ENCODE peak calls at places on chromosomes 6 and 20, in eight cellular contexts. One of them, this sample, is unnamed.
A peak's percentile ranks its signal among the peaks of the same experiment; 100 is the strongest.

GRCh38 chr20:56391596-56392281 is at the start of gene AURKA:
- DNase-seq in H9: no peak
- DNase-seq in cardiac muscle cell: peak; percentile 10
- DNase-seq in astrocyte of the cerebellum: no peak
- DNase-seq in Calu3: no peak
- DNase-seq in upper lobe of right lung: no peak
- DNase-seq in heart right ventricle: no peak
- DNase-seq in AG10803: no peak
- DNase-seq in this sample: no peak

GRCh38 chr6:105759015-105759414 is 327.1 kb upstream of the PRDM1 start:
- DNase-seq in H9: no peak
- DNase-seq in cardiac muscle cell: no peak
- DNase-seq in astrocyte of the cerebellum: no peak
- DNase-seq in Calu3: peak; percentile 44
- DNase-seq in upper lobe of right lung: no peak
- DNase-seq in heart right ventricle: no peak
- DNase-seq in AG10803: no peak
- DNase-seq in this sample: no peak

GRCh38 chr6:101000334-101000733 is 119.2 kb upstream of the ASCC3 start:
- DNase-seq in H9: no peak
- DNase-seq in cardiac muscle cell: no peak
- DNase-seq in astrocyte of the cerebellum: no peak
- DNase-seq in Calu3: no peak
- DNase-seq in upper lobe of right lung: no peak
- DNase-seq in heart right ventricle: no peak
- DNase-seq in AG10803: no peak
- DNase-seq in this sample: no peak

GRCh38 chr20:10602141-10602660 is 71.6 kb downstream of the JAG1 start:
- DNase-seq in H9: no peak
- DNase-seq in cardiac muscle cell: no peak
- DNase-seq in astrocyte of the cerebellum: no peak
- DNase-seq in Calu3: no peak
- DNase-seq in upper lobe of right lung: no peak
- DNase-seq in heart right ventricle: no peak
- DNase-seq in AG10803: no peak
- DNase-seq in this sample: no peak

GRCh38 chr6:111101987-111102386 is 14.7 kb downstream of the SLC16A10 start:
- DNase-seq in H9: no peak
- DNase-seq in cardiac muscle cell: no peak
- DNase-seq in astrocyte of the cerebellum: no peak
- DNase-seq in Calu3: no peak
- DNase-seq in upper lobe of right lung: no peak
- DNase-seq in heart right ventricle: no peak
- DNase-seq in AG10803: no peak
- DNase-seq in this sample: no peak

GRCh38 chr6:83539678-83540077 is 27.3 kb downstream of the PRSS35 start:
- DNase-seq in H9: no peak
- DNase-seq in cardiac muscle cell: no peak
- DNase-seq in astrocyte of the cerebellum: no peak
- DNase-seq in Calu3: no peak
- DNase-seq in upper lobe of right lung: no peak
- DNase-seq in heart right ventricle: no peak
- DNase-seq in AG10803: no peak
- DNase-seq in this sample: no peak

GRCh38 chr6:1597924-1598323 is 11.8 kb upstream of the FOXC1 start:
- DNase-seq in H9: no peak
- DNase-seq in cardiac muscle cell: no peak
- DNase-seq in astrocyte of the cerebellum: no peak
- DNase-seq in Calu3: no peak
- DNase-seq in upper lobe of right lung: no peak
- DNase-seq in heart right ventricle: no peak
- DNase-seq in AG10803: peak; percentile 67
- DNase-seq in this sample: no peak

GRCh38 chr6:82072113-82072512 is 175.4 kb downstream of the IBTK start:
- DNase-seq in H9: no peak
- DNase-seq in cardiac muscle cell: no peak
- DNase-seq in astrocyte of the cerebellum: no peak
- DNase-seq in Calu3: no peak
- DNase-seq in upper lobe of right lung: no peak
- DNase-seq in heart right ventricle: no peak
- DNase-seq in AG10803: peak; percentile 51
- DNase-seq in this sample: no peak

GRCh38 chr20:23048283-23049200 is 930 bp downstream of the THBD start:
- DNase-seq in H9: peak; percentile 80
- DNase-seq in cardiac muscle cell: peak; percentile 60
- DNase-seq in astrocyte of the cerebellum: no peak
- DNase-seq in Calu3: peak; percentile 36
- DNase-seq in upper lobe of right lung: peak; percentile 88
- DNase-seq in heart right ventricle: peak; percentile 75
- DNase-seq in AG10803: peak; percentile 50
- DNase-seq in this sample: peak; percentile 86

GRCh38 chr6:108453601-108454157 is 107.0 kb upstream of the FOXO3 start:
- DNase-seq in H9: no peak
- DNase-seq in cardiac muscle cell: no peak
- DNase-seq in astrocyte of the cerebellum: peak; percentile 59
- DNase-seq in Calu3: no peak
- DNase-seq in upper lobe of right lung: no peak
- DNase-seq in heart right ventricle: no peak
- DNase-seq in AG10803: peak; percentile 43
- DNase-seq in this sample: no peak
- TF ChIP-seq CTCF in H9: no peak
- TF ChIP-seq CTCF in cardiac muscle cell: peak; percentile 7
- TF ChIP-seq CTCF in astrocyte of the cerebellum: peak; percentile 3
- TF ChIP-seq CTCF in Calu3: no peak
- TF ChIP-seq CTCF in upper lobe of right lung: no peak
- TF ChIP-seq CTCF in heart right ventricle: no peak
- TF ChIP-seq CTCF in AG10803: no peak
- TF ChIP-seq CTCF in this sample: no peak

DNA sequence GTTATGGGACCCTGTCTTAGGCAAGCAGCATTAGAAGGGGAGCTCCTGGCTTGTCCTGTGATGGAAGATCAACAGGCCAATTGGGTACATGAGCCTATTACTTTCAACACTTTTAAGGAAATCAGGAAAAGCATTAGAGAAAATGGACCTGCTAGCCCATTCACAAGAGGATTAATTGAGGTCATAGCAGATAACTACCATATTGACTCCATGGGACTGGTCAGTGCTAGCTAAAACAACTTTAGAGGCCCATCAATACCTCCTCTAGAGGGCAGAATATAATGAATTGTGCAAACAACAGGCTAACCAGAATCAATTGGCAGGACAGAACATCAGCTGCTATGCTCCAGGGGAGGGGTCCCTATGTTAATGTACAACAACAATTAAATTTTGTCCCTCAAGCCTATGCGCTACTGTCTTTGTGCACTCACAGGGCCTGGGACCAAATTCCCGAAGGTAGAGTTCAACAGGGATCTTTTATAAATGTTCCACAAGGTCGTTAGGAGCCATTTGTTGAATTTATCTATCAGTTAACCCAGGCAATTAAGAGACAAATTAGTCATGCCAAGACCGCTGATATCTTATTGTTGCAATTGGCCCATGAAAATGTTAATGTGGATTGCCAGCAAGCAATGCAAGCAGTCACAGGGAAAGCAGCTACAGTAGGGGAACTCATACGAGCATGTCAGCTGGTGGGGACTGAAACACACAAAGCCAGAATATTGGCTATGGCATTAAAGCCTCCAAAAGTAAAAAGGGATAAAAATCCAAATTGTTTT is 106.6 kb upstream of the BTN3A2 start:
- DNase-seq in H9: no peak
- DNase-seq in cardiac muscle cell: no peak
- DNase-seq in astrocyte of the cerebellum: no peak
- DNase-seq in Calu3: no peak
- DNase-seq in upper lobe of right lung: no peak
- DNase-seq in heart right ventricle: no peak
- DNase-seq in AG10803: no peak
- DNase-seq in this sample: no peak
- TF ChIP-seq CTCF in H9: peak; percentile 55
- TF ChIP-seq CTCF in cardiac muscle cell: no peak
- TF ChIP-seq CTCF in astrocyte of the cerebellum: peak; percentile 23
- TF ChIP-seq CTCF in Calu3: no peak
- TF ChIP-seq CTCF in upper lobe of right lung: no peak
- TF ChIP-seq CTCF in heart right ventricle: no peak
- TF ChIP-seq CTCF in AG10803: peak; percentile 18
- TF ChIP-seq CTCF in this sample: no peak

DNA sequence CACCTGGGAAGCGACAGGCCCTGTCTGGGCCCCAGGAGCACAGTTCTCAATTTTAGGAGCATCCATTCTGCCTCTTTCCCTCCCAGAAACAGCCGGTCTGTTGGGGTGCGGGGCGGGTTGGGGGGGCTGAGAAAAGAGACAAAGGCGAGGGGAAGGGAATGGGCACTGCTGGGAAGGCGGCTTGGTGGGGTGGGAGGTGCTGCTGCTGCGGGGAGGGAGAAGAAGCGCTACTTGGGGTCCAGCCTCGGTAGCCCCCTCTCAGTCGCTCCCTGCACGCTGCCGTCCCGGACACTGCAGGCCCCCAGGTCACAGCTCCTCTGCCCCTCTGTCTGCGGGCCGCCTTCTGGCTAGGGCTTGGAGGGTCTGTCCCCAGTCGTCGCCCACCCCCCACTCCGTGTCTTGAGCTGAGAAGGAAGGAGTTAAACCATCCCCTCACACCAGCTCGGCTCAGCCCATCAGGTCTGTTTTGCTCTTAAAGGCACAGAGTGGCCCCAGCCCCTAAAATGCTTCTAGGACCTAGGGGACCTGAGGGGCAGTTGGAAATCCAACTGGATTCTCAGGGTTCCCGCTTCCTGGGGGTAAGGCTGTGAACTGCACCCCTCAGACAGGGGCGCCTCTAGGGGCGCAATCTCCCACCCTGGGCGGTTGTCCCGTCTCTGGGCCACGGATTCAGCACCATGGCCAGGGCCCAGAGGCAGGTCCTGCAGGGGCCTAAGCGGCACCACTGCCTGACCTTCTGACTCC is 740 bp downstream of the GDAP1L1 start:
- DNase-seq in H9: peak; percentile 86
- DNase-seq in cardiac muscle cell: peak; percentile 88
- DNase-seq in astrocyte of the cerebellum: peak; percentile 3
- DNase-seq in Calu3: peak; percentile 68
- DNase-seq in upper lobe of right lung: no peak
- DNase-seq in heart right ventricle: peak; percentile 40
- DNase-seq in AG10803: peak; percentile 5
- DNase-seq in this sample: no peak
- TF ChIP-seq CTCF in H9: peak; percentile 96
- TF ChIP-seq CTCF in cardiac muscle cell: peak; percentile 67
- TF ChIP-seq CTCF in astrocyte of the cerebellum: peak; percentile 67
- TF ChIP-seq CTCF in Calu3: peak; percentile 75
- TF ChIP-seq CTCF in upper lobe of right lung: peak; percentile 17
- TF ChIP-seq CTCF in heart right ventricle: peak; percentile 54
- TF ChIP-seq CTCF in AG10803: peak; percentile 38
- TF ChIP-seq CTCF in this sample: no peak

GRCh38 chr6:57267586-57268293 is 45.6 kb upstream of the RAB23 start:
- DNase-seq in H9: no peak
- DNase-seq in cardiac muscle cell: peak; percentile 35
- DNase-seq in astrocyte of the cerebellum: peak; percentile 99
- DNase-seq in Calu3: peak; percentile 68
- DNase-seq in upper lobe of right lung: no peak
- DNase-seq in heart right ventricle: no peak
- DNase-seq in AG10803: peak; percentile 99
- DNase-seq in this sample: no peak
- TF ChIP-seq CTCF in H9: peak; percentile 72
- TF ChIP-seq CTCF in cardiac muscle cell: peak; percentile 65
- TF ChIP-seq CTCF in astrocyte of the cerebellum: peak; percentile 57
- TF ChIP-seq CTCF in Calu3: peak; percentile 31
- TF ChIP-seq CTCF in upper lobe of right lung: peak; percentile 50
- TF ChIP-seq CTCF in heart right ventricle: peak; percentile 43
- TF ChIP-seq CTCF in AG10803: peak; percentile 70
- TF ChIP-seq CTCF in this sample: peak; percentile 44

This sample was measured in kidney.